ENCODE peak calls at places on chromosomes 12 and 14, in six cellular contexts. W is colonic mucosa, B is IMR-90, E is astrocyte, T is K562, H is A673. M is an unnamed sample. For H3K4me1, the result is how much of the 10 kb centered on the place peaks cover.

GRCh38 chr12:17030338-17030737 is 424.4 kb upstream of the LMO3 start:
- DNase-seq in W (no peak), B (no peak), E (no peak), T (no peak), H (peak), M (no peak)

GRCh38 chr14:101992708-101993107 is 28.3 kb downstream of the DYNC1H1 start:
- DNase-seq in W (no peak), B (no peak), E (no peak), T (no peak), H (no peak), M (no peak)

GRCh38 chr12:93569301-93569655 is 3.2 kb upstream of the SOCS2 start:
- DNase-seq in W (no peak), B (no peak), E (no peak), T (no peak), H (no peak), M (no peak)

GRCh38 chr12:304815-305214 is 42.2 kb upstream of the SLC6A13 start:
- DNase-seq in W (no peak), B (peak), E (peak), T (no peak), H (peak), M (no peak)

GRCh38 chr14:22882529-22883190 is 362 bp upstream of the REM2 start:
- DNase-seq in W (peak), B (peak), E (peak), T (peak), H (peak), M (peak)

GRCh38 chr14:31950760-31951637 is 126.1 kb upstream of the ARHGAP5 start:
- DNase-seq in W (peak), B (peak), E (peak), T (peak), H (no peak), M (peak)

GRCh38 chr12:58161773-58162172 is 220.4 kb downstream of the ATP23 start:
- DNase-seq in W (no peak), B (no peak), E (no peak), T (no peak), H (no peak), M (no peak)

GRCh38 chr14:63542231-63542999 is 762 bp downstream of the PPP2R5E start:
- DNase-seq in W (peak), B (no peak), E (no peak), T (peak), H (peak), M (no peak)

GRCh38 chr12:59401862-59402261 is 194.0 kb upstream of the SLC16A7 start:
- DNase-seq in W (no peak), B (no peak), E (no peak), T (no peak), H (no peak), M (no peak)

GRCh38 chr14:52906141-52906601 is 44.7 kb downstream of the FERMT2 start:
- DNase-seq in W (no peak), B (peak), E (peak), T (no peak), H (no peak), M (no peak)

GRCh38 chr12:7113389-7113871 is 4.4 kb upstream of the C1RL start:
- DNase-seq in W (no peak), B (peak), E (no peak), T (peak), H (peak), M (peak)
- H3K4me1 ChIP-seq in W (under half), B (under half), E (under half), T (under half), H (under half), M (under half)

DNA sequence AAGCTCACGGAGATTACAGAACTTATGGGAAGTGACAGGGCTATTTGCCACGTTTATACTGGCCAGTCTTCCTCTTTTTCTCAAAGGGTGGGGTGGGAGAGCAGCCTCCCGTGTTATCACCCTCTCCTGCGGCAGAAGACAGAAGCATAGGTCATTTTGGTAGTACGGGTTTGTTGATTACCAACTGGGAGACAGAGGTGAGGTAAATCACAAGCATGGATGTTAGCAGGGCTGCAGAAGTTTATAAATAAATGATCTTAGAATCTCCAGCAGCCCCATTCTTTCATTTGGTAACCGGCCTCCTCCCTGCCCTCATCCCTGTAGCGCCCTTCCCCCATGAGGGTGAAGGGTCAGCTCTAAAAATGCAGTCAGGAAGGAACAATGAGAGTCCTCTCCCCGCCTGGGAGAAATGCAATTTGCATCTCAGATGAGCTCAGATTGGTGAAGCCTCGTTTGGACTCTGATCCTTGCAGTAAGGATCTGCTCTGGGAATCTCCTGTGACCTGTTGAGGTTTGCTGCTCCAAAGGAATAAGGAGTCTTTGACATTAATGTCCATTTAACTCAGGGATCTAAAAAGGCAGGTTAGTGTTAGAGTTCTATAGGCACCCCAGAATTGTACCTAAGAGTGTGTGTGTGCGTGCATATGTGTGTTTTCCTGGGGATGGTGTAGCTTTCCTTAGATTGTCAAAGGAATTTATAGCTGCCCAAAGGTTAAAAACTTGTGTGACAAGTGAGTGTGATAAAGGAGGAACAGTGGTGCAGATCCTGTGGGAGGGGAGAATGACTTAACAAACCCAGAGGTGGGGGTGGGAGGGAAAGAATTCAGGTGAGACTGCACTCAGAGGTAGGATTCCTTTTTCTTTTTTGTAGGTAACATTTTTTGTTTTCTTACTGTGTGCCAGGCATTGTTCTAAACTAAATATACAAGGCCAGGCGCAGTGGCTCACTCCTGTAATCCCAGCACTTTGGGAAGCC is 45.0 kb upstream of the SINHCAF start:
- DNase-seq in W (peak), B (no peak), E (no peak), T (peak), H (no peak), M (peak)
- H3K4me3 ChIP-seq in W (no peak), B (no peak), E (no peak), T (no peak), H (no peak), M (peak)

GRCh38 chr12:9931245-9931644 is 925 bp downstream of the CLEC2A start:
- DNase-seq in W (no peak), B (no peak), E (no peak), T (no peak), H (no peak), M (no peak)
- TF ChIP-seq CTCF in W (no peak), B (no peak), E (no peak), T (no peak), H (no peak), M (no peak)

GRCh38 chr12:8030189-8030588 is 2.3 kb upstream of the FOXJ2 start:
- DNase-seq in W (no peak), B (no peak), E (no peak), T (no peak), H (no peak), M (no peak)
- H3K4me1 ChIP-seq in W (under half), B (under half), E (under half), T (under half), H (under half), M (under half)

GRCh38 chr14:75543258-75543657 is 21.0 kb downstream of the BATF start:
- DNase-seq in W (no peak), B (no peak), E (no peak), T (no peak), H (no peak), M (no peak)

GRCh38 chr14:75543786-75544185 is 21.5 kb downstream of the BATF start:
- DNase-seq in W (no peak), B (no peak), E (no peak), T (no peak), H (no peak), M (no peak)

GRCh38 chr14:75540479-75540851 is 18.2 kb downstream of the BATF start:
- DNase-seq in W (no peak), B (no peak), E (no peak), T (no peak), H (no peak), M (no peak)

GRCh38 chr14:75539562-75540478 is 17.6 kb downstream of the BATF start:
- DNase-seq in W (no peak), B (no peak), E (no peak), T (peak), H (no peak), M (no peak)

GRCh38 chr14:75542585-75543091 is 20.4 kb downstream of the BATF start:
- DNase-seq in W (peak), B (no peak), E (peak), T (peak), H (no peak), M (no peak)
- H3K4me3 ChIP-seq in W (no peak), B (no peak), E (no peak), T (no peak), H (no peak), M (no peak)

GRCh38 chr12:52361553-52361952 is 5.7 kb downstream of the KRT85 start:
- DNase-seq in W (no peak), B (no peak), E (no peak), T (no peak), H (no peak), M (no peak)

GRCh38 chr12:52363111-52363679 is 4.1 kb downstream of the KRT85 start:
- DNase-seq in W (no peak), B (no peak), E (no peak), T (no peak), H (no peak), M (no peak)

GRCh38 chr12:52364061-52364460 is 3.2 kb downstream of the KRT85 start:
- DNase-seq in W (no peak), B (no peak), E (no peak), T (no peak), H (no peak), M (no peak)

GRCh38 chr12:52360663-52361271 is 6.5 kb downstream of the KRT85 start:
- DNase-seq in W (no peak), B (no peak), E (no peak), T (no peak), H (no peak), M (no peak)

GRCh38 chr12:52362118-52362726 is 5.1 kb downstream of the KRT85 start:
- DNase-seq in W (no peak), B (no peak), E (no peak), T (peak), H (no peak), M (peak)
- TF ChIP-seq CTCF in W (no peak), B (no peak), E (no peak), T (peak), H (peak), M (peak)

GRCh38 chr12:65602579-65603295 is 221.5 kb upstream of the HMGA2 start:
- DNase-seq in W (peak), B (peak), E (peak), T (peak), H (peak), M (peak)
- H3K4me1 ChIP-seq in W (under half), B (under half), E (under half), T (under half), H (under half), M (under half)